ENCODE peak calls at places on chromosomes 7 and 10, in four cellular contexts. I is sigmoid colon, W is GM23338, C is aorta. P is an unnamed sample.
A peak's percentile ranks its signal among the peaks of the same experiment; 100 is the strongest.

GRCh38 chr7:70093496-70093895 is 495.2 kb downstream of the AUTS2 start:
- DNase-seq in I (no peak), W (no peak), C (no peak), P (peak; percentile 87)

GRCh38 chr7:2114052-2114451 is 118.7 kb downstream of the MAD1L1 start:
- DNase-seq in I (no peak), W (no peak), C (no peak), P (no peak)

GRCh38 chr7:22569586-22570321 is 69.8 kb upstream of the STEAP1B start:
- DNase-seq in I (no peak), W (no peak), C (no peak), P (no peak)

GRCh38 chr10:98030093-98030821 is at the start of gene CRTAC1:
- DNase-seq in I (peak; percentile 83), W (peak; percentile 92), C (peak; percentile 89), P (no peak)

GRCh38 chr10:53700227-53700626 is 927.6 kb upstream of the MBL2 start:
- DNase-seq in I (no peak), W (no peak), C (no peak), P (no peak)

GRCh38 chr7:157411580-157411979 is 74.8 kb downstream of the DNAJB6 start:
- DNase-seq in I (no peak), W (peak; percentile 85), C (peak; percentile 63), P (no peak)

GRCh38 chr10:11177926-11178453 is 160.3 kb downstream of the CELF2 start:
- DNase-seq in I (no peak), W (no peak), C (no peak), P (no peak)

GRCh38 chr7:30348083-30348560 is 63.7 kb downstream of the ZNRF2 start:
- DNase-seq in I (no peak), W (peak; percentile 40), C (no peak), P (peak; percentile 59)

GRCh38 chr10:60573342-60573741 is 183.7 kb upstream of the ANK3 start:
- DNase-seq in I (no peak), W (no peak), C (no peak), P (no peak)

GRCh38 chr10:126064512-126064911 is 168.1 kb downstream of the FANK1 start:
- DNase-seq in I (no peak), W (no peak), C (no peak), P (no peak)

GRCh38 chr10:83310688-83311087 is 828.6 kb upstream of the GHITM start:
- DNase-seq in I (no peak), W (peak; percentile 30), C (no peak), P (no peak)

GRCh38 chr10:15316877-15317464 is 54.1 kb downstream of the FAM171A1 start:
- DNase-seq in I (no peak), W (no peak), C (no peak), P (no peak)

GRCh38 chr10:60270426-60270825 is 119.2 kb downstream of the ANK3 start:
- DNase-seq in I (no peak), W (no peak), C (no peak), P (no peak)

GRCh38 chr10:107442035-107442505 is 277.6 kb upstream of the SORCS1 start:
- DNase-seq in I (no peak), W (no peak), C (no peak), P (no peak)

GRCh38 chr10:68550747-68551411 is 9.3 kb upstream of the TET1 start:
- DNase-seq in I (no peak), W (peak; percentile 97), C (no peak), P (peak; percentile 63)

GRCh38 chr10:26449726-26450125 is 11.6 kb downstream of the APBB1IP start:
- DNase-seq in I (no peak), W (no peak), C (no peak), P (no peak)

GRCh38 chr10:59126277-59126676 is 50.2 kb upstream of the PHYHIPL start:
- DNase-seq in I (no peak), W (no peak), C (no peak), P (no peak)

GRCh38 chr10:6045600-6046457 is 16.3 kb downstream of the IL2RA start:
- DNase-seq in I (peak; percentile 15), W (no peak), C (no peak), P (no peak)

GRCh38 chr10:126350216-126350992 is 37.9 kb downstream of the ADAM12 start:
- DNase-seq in I (no peak), W (no peak), C (no peak), P (no peak)

GRCh38 chr10:72550239-72550638 is 75.6 kb downstream of the MICU1 start:
- DNase-seq in I (no peak), W (no peak), C (no peak), P (no peak)

GRCh38 chr10:86291616-86292340 is 74.8 kb downstream of the GRID1 start:
- DNase-seq in I (peak; percentile 33), W (peak; percentile 62), C (no peak), P (no peak)

GRCh38 chr7:137948845-137949330 is 53.0 kb downstream of the CREB3L2 start:
- DNase-seq in I (no peak), W (no peak), C (no peak), P (peak; percentile 94)

GRCh38 chr7:129958643-129959479 is 6.1 kb upstream of the UBE2H start:
- DNase-seq in I (peak; percentile 59), W (no peak), C (peak; percentile 74), P (peak; percentile 90)

GRCh38 chr7:7851381-7851780 is 117.2 kb upstream of the GLCCI1 start:
- DNase-seq in I (no peak), W (no peak), C (no peak), P (no peak)

GRCh38 chr7:70092314-70093303 is 494.3 kb downstream of the AUTS2 start:
- DNase-seq in I (no peak), W (no peak), C (no peak), P (peak; percentile 9)

GRCh38 chr10:49610015-49610734 is at the start of gene SLC18A3:
- DNase-seq in I (peak; percentile 40), W (peak; percentile 51), C (peak; percentile 69), P (no peak)
- H3K27me3 ChIP-seq in I (peaks cover 94% of the 10 kb centered on the region), W (peaks cover 99% of the 10 kb centered on the region), C (peaks cover 6% of the 10 kb centered on the region), P (peaks cover 10% of the 10 kb centered on the region)

GRCh38 chr7:27116962-27117686 is 13.4 kb downstream of the HOXA4 start:
- DNase-seq in I (peak; percentile 62), W (no peak), C (no peak), P (no peak)

GRCh38 chr7:27116521-27116946 is 14.0 kb downstream of the HOXA4 start:
- DNase-seq in I (no peak), W (no peak), C (no peak), P (no peak)

GRCh38 chr7:27118580-27118979 is 12.0 kb downstream of the HOXA4 start:
- DNase-seq in I (no peak), W (no peak), C (no peak), P (no peak)

GRCh38 chr7:27119412-27119911 is 11.1 kb downstream of the HOXA4 start:
- DNase-seq in I (no peak), W (no peak), C (no peak), P (no peak)

DNA sequence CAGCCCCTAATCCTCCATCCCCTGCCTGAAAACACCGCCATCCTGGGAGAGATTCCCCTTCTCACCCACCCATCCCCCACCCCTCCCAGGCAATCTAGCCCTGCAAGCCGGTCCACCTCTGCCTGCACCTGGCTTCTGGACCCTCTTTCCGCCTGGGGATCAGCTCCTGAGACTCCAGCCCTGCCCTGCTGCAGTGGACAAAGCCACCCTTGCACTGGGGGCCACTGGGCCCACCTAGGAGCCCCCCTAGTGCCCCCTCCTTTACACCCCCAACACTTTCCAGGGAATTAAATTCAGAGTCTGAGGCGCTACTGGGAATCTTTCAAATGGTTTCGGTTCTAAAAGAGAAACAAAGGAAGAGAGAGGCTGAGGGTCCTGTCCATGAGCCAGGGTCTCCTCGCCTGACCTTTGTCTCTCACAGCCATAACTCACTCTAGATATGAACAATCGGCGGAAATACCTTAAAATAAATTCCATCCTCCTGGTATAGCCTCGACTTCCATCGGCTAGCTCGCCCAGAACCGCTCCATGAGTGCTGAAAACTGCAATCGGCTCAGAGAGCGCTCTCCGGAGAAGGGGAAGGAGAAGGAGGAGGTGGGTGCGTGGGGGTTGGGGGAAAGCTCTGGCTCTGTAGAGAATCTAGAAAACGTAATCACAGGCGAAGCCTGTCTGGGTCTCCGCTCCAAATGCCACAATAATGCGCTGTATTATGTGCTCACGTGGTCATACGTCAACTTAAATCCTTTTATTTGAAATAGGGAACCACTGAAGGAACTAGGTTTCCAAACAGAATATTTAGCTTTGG is 12.7 kb downstream of the HOXA4 start:
- DNase-seq in I (peak; percentile 64), W (peak; percentile 75), C (no peak), P (no peak)
- H3K27me3 ChIP-seq in I (no peaks in the 10 kb centered on the region), W (peaks cover 97% of the 10 kb centered on the region), C (no peaks in the 10 kb centered on the region), P (no peaks in the 10 kb centered on the region)

DNA sequence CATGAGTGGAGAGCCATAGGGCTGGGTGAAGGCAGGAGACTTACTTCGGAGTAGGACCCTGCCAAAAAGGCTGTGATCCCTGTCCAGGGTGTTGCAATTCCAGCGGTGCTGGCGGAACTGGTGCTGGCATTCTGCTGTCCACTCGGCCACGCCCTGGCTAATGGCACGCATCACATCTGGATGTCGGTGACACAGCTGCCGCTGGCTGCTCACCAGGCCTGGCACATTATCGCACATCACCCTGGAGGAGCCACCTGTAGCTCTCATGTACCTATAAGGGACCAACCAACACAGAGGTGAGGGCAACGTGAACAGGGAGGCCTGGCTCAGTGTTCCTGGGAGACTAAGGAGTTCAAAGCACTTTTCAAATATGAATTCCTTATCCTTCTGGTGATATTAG is 2.3 kb downstream of the WNT2 start:
- DNase-seq in I (no peak), W (no peak), C (no peak), P (no peak)
- H3K27me3 ChIP-seq in I (peaks cover 39% of the 10 kb centered on the region), W (peaks cover 84% of the 10 kb centered on the region), C (no peaks in the 10 kb centered on the region), P (peaks cover 30% of the 10 kb centered on the region)

DNA sequence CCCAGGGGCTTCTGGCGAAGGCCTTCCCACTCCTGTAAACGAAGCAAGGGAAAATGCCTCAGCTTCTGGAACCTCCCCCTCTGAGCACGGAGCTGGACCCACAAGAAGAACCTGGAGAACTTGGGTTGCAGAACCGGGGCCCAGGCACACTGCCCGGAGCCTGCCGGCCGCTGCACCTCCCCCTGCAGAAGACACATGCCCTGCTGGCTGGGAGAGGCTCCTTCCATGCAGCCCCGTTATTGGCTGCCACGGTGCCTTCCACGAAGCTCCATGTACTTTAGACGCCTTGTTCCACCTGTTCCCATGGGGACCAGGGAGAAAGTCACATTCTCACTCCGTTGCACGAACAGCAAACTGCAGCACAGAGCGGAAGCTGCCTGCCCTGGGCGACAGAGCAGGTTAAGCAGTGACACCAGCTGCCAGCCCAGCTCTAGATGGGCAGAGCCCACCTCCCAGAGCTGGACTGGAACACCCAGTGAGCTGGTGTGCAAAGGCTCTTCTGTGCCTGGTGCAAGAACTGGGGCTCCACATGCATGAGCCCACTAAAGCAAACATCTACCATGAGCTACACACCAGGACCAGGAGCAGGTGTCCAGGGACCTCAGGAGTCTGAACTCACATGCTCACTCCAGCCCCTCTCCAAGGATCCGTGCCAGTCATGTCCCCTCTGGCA is 70.1 kb downstream of the TNS3 start:
- DNase-seq in I (no peak), W (no peak), C (no peak), P (peak; percentile 59)
- H3K27me3 ChIP-seq in I (no peaks in the 10 kb centered on the region), W (no peaks in the 10 kb centered on the region), C (no peaks in the 10 kb centered on the region), P (no peaks in the 10 kb centered on the region)

DNA sequence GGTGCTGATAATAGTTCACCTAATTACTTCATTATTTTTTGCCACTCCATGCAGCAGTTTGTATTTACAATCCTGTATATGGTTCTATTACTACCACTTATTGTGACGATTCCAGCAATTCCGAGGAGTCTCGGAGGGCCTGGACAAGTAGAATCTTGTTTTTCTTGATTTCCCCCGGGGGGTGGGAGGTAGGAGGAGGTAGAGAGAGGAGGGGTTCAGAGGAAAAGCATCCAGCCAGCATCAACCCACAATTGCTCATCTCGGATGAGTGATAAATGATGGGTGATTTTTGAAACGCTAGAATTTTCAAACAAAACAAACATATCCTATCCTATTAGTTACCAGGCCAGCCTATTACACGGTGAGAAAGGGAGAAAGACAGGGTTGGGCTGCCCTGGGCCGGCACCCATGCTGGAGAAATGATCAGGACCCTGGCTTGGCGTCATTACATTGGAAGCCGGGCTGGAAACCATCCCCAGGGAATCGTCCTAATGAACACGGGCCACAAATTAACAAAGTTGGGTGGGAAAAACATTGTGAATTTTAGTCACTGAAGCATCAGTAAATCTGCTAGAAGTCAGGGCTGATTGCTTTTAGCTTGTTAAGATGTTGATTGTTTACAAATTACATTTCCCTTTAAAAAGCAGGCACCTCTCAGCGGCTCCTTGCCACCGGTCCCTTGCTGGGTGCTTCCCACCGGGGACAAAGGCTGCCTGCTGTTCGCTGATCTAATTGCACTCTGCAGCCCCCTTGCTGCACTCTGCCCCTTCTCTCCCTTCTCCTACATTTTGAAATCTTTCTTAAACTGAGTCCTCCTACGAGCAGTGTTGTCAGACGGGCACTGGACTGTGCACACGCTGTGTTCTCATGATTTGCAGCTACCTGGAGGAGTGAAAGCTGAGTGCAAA is 95.5 kb downstream of the FAM204A start:
- DNase-seq in I (no peak), W (peak; percentile 29), C (no peak), P (no peak)
- H3K27me3 ChIP-seq in I (peaks cover 62% of the 10 kb centered on the region), W (peaks cover 76% of the 10 kb centered on the region), C (peaks cover 2% of the 10 kb centered on the region), P (peaks cover 2% of the 10 kb centered on the region)